ENCODE peak calls at places on chromosomes 12 and 14, in seven cellular contexts. H is thyroid gland; A is tibial nerve; I is stimulated activated CD4-positive, alpha-beta T cell treated with anti-CD3 and anti-CD28 coated beads, Interleukin-2, amount 100 ng/mL, for 48 hours; F is RKO; N is mesothelial cell of epicardium; T is adrenal gland. C is an unnamed sample.

GRCh38 chr12:47124451-47124850 is 44.7 kb upstream of the AMIGO2 start:
- DNase-seq in T (no peak), F (peak; percentile 6), N (no peak), A (no peak), H (no peak), I (no peak), C (peak; percentile 12)

GRCh38 chr12:65823481-65824313 is 586 bp upstream of the HMGA2 start:
- DNase-seq in T (peak; percentile 21), A (no peak), H (peak; percentile 65), F (peak; percentile 92), I (no peak), N (peak; percentile 60), C (peak; percentile 49)

GRCh38 chr14:52015411-52016030 is 26.2 kb downstream of the RTRAF start:
- DNase-seq in H (no peak), F (peak; percentile 41), T (peak; percentile 44), N (no peak), A (no peak), I (no peak), C (peak; percentile 67)

GRCh38 chr14:76423534-76423933 is 47.6 kb downstream of the ESRRB start:
- DNase-seq in A (no peak), H (no peak), N (no peak), T (no peak), I (no peak), F (no peak), C (no peak)

GRCh38 chr12:94150483-94151225 is 2.3 kb downstream of the PLXNC1 start:
- DNase-seq in H (peak; percentile 20), N (no peak), T (no peak), I (peak; percentile 9), F (no peak), A (no peak), C (no peak)

GRCh38 chr14:94390372-94391086 is 2.1 kb upstream of the SERPINA1 start:
- DNase-seq in I (no peak), N (no peak), A (peak; percentile 37), T (peak; percentile 36), H (peak; percentile 86), F (no peak), C (no peak)

GRCh38 chr14:89270439-89271227 is 146.4 kb downstream of the FOXN3 start:
- DNase-seq in I (no peak), H (peak; percentile 85), F (no peak), A (no peak), N (no peak), T (peak; percentile 8), C (no peak)

GRCh38 chr12:6201199-6201608 is 1.0 kb downstream of the CD9 start:
- DNase-seq in F (peak; percentile 66), N (no peak), I (no peak), H (peak; percentile 77), T (peak; percentile 52), A (no peak), C (peak; percentile 28)

GRCh38 chr14:68392393-68393085 is 400.3 kb downstream of the ZFP36L1 start:
- DNase-seq in I (no peak), F (no peak), A (peak; percentile 65), T (peak; percentile 56), N (no peak), H (peak; percentile 56), C (peak; percentile 29)

GRCh38 chr14:28461379-28461778 is 305.2 kb upstream of the FOXG1 start:
- DNase-seq in A (no peak), H (no peak), I (no peak), T (no peak), F (no peak), N (no peak), C (no peak)

GRCh38 chr14:50832935-50833607 is 2.1 kb upstream of the NIN start:
- DNase-seq in N (no peak), F (no peak), I (no peak), H (no peak), T (no peak), A (no peak), C (peak; percentile 24)

GRCh38 chr12:67042697-67043131 is 226.4 kb upstream of the CAND1 start:
- DNase-seq in H (no peak), A (no peak), F (peak; percentile 80), N (no peak), I (no peak), T (peak; percentile 39), C (peak; percentile 45)

GRCh38 chr14:24411468-24412454 is 13.0 kb downstream of the NYNRIN start:
- DNase-seq in T (peak; percentile 64), N (no peak), H (peak; percentile 91), A (no peak), I (no peak), F (peak; percentile 48), C (peak; percentile 71)

GRCh38 chr14:96086574-96087077 is 47.5 kb downstream of the C14orf132 start:
- DNase-seq in T (no peak), A (no peak), N (no peak), I (no peak), F (peak; percentile 8), H (no peak), C (no peak)

GRCh38 chr14:89196561-89196960 is 220.5 kb downstream of the FOXN3 start:
- DNase-seq in T (no peak), F (no peak), I (no peak), H (no peak), N (no peak), A (no peak), C (no peak)

GRCh38 chr12:26567126-26567525 is 265.9 kb downstream of the ITPR2 start:
- DNase-seq in N (no peak), T (no peak), F (no peak), I (no peak), H (no peak), A (no peak), C (peak; percentile 52)

GRCh38 chr12:101670007-101670671 is 27.3 kb upstream of the CHPT1 start:
- DNase-seq in N (no peak), F (peak; percentile 41), A (peak; percentile 58), I (no peak), H (peak; percentile 11), T (peak; percentile 75), C (peak; percentile 84)

GRCh38 chr14:50489851-50490250 is 42.5 kb downstream of the MAP4K5 start:
- DNase-seq in H (no peak), F (no peak), A (no peak), T (no peak), N (no peak), I (no peak), C (no peak)

GRCh38 chr12:119693006-119693405 is 25.1 kb downstream of the PRKAB1 start:
- DNase-seq in F (no peak), T (peak; percentile 93), H (peak; percentile 22), N (no peak), I (no peak), A (peak; percentile 39), C (no peak)

GRCh38 chr12:68189766-68190700 is 30.5 kb upstream of the IFNG start:
- DNase-seq in N (no peak), H (no peak), I (peak; percentile 15), T (no peak), F (peak; percentile 45), A (no peak), C (peak; percentile 27)

GRCh38 chr12:30985814-30986452 is 59.4 kb downstream of the TSPAN11 start:
- DNase-seq in H (peak; percentile 54), I (peak; percentile 23), N (no peak), T (peak; percentile 52), F (peak; percentile 59), A (peak; percentile 33), C (peak; percentile 74)

GRCh38 chr12:58922849-58923248 is 2.5 kb upstream of the LRIG3 start:
- DNase-seq in A (no peak), I (no peak), F (no peak), T (no peak), H (no peak), N (no peak), C (no peak)

GRCh38 chr12:76020731-76021672 is 10.6 kb downstream of the PHLDA1 start:
- DNase-seq in T (peak; percentile 63), N (no peak), A (no peak), F (peak; percentile 100), H (no peak), I (peak; percentile 55), C (no peak)

GRCh38 chr14:26190644-26191043 is 407.2 kb downstream of the NOVA1 start:
- DNase-seq in F (peak; percentile 56), A (no peak), I (no peak), H (no peak), T (no peak), N (no peak), C (no peak)

GRCh38 chr12:42981379-42981778 is 391.8 kb upstream of the PRICKLE1 start:
- DNase-seq in I (no peak), A (no peak), F (no peak), H (no peak), T (no peak), N (no peak), C (no peak)

GRCh38 chr14:55194656-55195355 is 3.4 kb upstream of the DLGAP5 start:
- DNase-seq in F (no peak), I (no peak), N (no peak), H (no peak), T (no peak), A (no peak), C (no peak)

GRCh38 chr14:58626441-58626840 is 11.3 kb upstream of the DACT1 start:
- DNase-seq in N (no peak), T (no peak), H (no peak), I (no peak), A (no peak), F (no peak), C (peak; percentile 91)

GRCh38 chr14:104419865-104420458 is 159.6 kb upstream of the C14orf180 start:
- DNase-seq in F (no peak), N (no peak), T (no peak), I (no peak), A (no peak), H (no peak), C (no peak)

GRCh38 chr12:81083906-81084513 is 6.1 kb downstream of the ACSS3 start:
- DNase-seq in T (no peak), I (no peak), N (no peak), F (no peak), H (no peak), A (no peak), C (no peak)

GRCh38 chr12:53048780-53049401 is 974 bp upstream of the TNS2 start:
- DNase-seq in A (peak; percentile 68), N (no peak), I (no peak), T (peak; percentile 84), H (peak; percentile 57), F (no peak), C (no peak)

GRCh38 chr12:104352106-104352713 is 48.7 kb downstream of the EID3 start:
- DNase-seq in N (no peak), A (no peak), F (no peak), I (no peak), H (no peak), T (peak; percentile 49), C (no peak)

GRCh38 chr14:103385153-103385993 is at the start of gene MARK3:
- DNase-seq in A (peak; percentile 93), I (peak; percentile 94), T (peak; percentile 98), H (peak; percentile 99), N (peak; percentile 94), F (peak; percentile 96), C (peak; percentile 96)

GRCh38 chr12:108896817-108897216 is 16.9 kb downstream of the DAO start:
- DNase-seq in F (no peak), T (no peak), H (no peak), N (no peak), I (no peak), A (no peak), C (no peak)

GRCh38 chr12:121949643-121950397 is 31.4 kb downstream of the CFAP251 start:
- DNase-seq in I (no peak), F (peak; percentile 14), N (no peak), H (no peak), A (no peak), T (no peak), C (peak; percentile 78)

C was measured in SK-MEL-5.